ENCODE peak calls at places on chromosomes 7 and 10, in eight cellular contexts. O, B, Z, P, N, K, X and I are unnamed samples. For H3K4me1 and H3K27me3, the result is how much of the 10 kb centered on the place peaks cover.

GRCh38 chr10:20993387-20994170 is 96.5 kb upstream of the NEBL start:
- DNase-seq in P (no peak), O (no peak), B (peak), K (no peak), Z (peak), X (no peak), N (no peak), I (no peak)

GRCh38 chr7:27082171-27082570 is 13.6 kb downstream of the HOXA1 start:
- DNase-seq in B (peak), Z (no peak), X (no peak), O (no peak), N (no peak), K (no peak), P (no peak), I (no peak)

GRCh38 chr10:114320249-114321116 is 81.4 kb downstream of the VWA2 start:
- DNase-seq in X (no peak), P (no peak), K (peak), O (no peak), B (peak), N (no peak), Z (peak), I (no peak)

GRCh38 chr10:71729023-71729649 is 9.6 kb upstream of the C10orf105 start:
- DNase-seq in B (peak), O (no peak), Z (no peak), N (no peak), P (peak), X (no peak), K (peak), I (no peak)

GRCh38 chr7:18352339-18353255 is 143.0 kb upstream of the HDAC9 start:
- DNase-seq in B (peak), N (no peak), X (no peak), O (no peak), Z (peak), K (peak), P (peak), I (peak)

GRCh38 chr10:77542860-77543259 is 94.7 kb downstream of the KCNMA1 start:
- DNase-seq in K (no peak), N (no peak), Z (no peak), P (no peak), O (no peak), B (no peak), X (no peak), I (no peak)

GRCh38 chr10:11798862-11799735 is 24.1 kb upstream of the PROSER2 start:
- DNase-seq in N (peak), O (no peak), X (no peak), P (no peak), K (no peak), Z (no peak), B (no peak), I (no peak)

GRCh38 chr7:80662252-80662651 is 23.8 kb downstream of the CD36 start:
- DNase-seq in K (no peak), N (no peak), B (no peak), O (no peak), P (no peak), Z (no peak), X (no peak), I (no peak)

GRCh38 chr7:101586078-101586941 is 42.8 kb downstream of the MYL10 start:
- DNase-seq in K (no peak), X (no peak), O (no peak), P (peak), B (no peak), N (no peak), Z (no peak), I (no peak)

GRCh38 chr10:20147679-20148078 is 331.4 kb downstream of the PLXDC2 start:
- DNase-seq in N (no peak), X (no peak), K (no peak), Z (no peak), B (peak), P (no peak), O (no peak), I (no peak)

GRCh38 chr7:132836746-132837145 is 245.1 kb downstream of the CHCHD3 start:
- DNase-seq in O (no peak), Z (peak), B (peak), P (no peak), K (no peak), X (no peak), N (no peak), I (no peak)

GRCh38 chr7:116952640-116953371 is 495 bp upstream of the ST7 start:
- DNase-seq in K (peak), P (peak), X (peak), B (peak), N (peak), O (no peak), Z (peak), I (peak)

GRCh38 chr10:75283150-75284096 is 47.7 kb upstream of the COMTD1 start:
- DNase-seq in Z (peak), X (no peak), B (peak), K (no peak), N (no peak), O (no peak), P (peak), I (no peak)

GRCh38 chr10:119269737-119270136 is 62.4 kb downstream of the GRK5 start:
- DNase-seq in K (peak), X (no peak), N (peak), O (no peak), P (no peak), Z (no peak), B (no peak), I (no peak)

GRCh38 chr7:94424336-94424735 is 29.6 kb downstream of the COL1A2 start:
- DNase-seq in X (no peak), Z (no peak), K (no peak), B (no peak), O (no peak), P (no peak), N (no peak), I (peak)

GRCh38 chr10:100370976-100371706 is 24.1 kb downstream of the SCD start:
- DNase-seq in B (peak), K (peak), X (peak), N (peak), P (peak), Z (peak), O (peak), I (no peak)

GRCh38 chr10:99593312-99593711 is 26.9 kb downstream of the SLC25A28 start:
- DNase-seq in B (no peak), O (no peak), X (no peak), P (peak), N (no peak), Z (no peak), K (no peak), I (peak)

DNA sequence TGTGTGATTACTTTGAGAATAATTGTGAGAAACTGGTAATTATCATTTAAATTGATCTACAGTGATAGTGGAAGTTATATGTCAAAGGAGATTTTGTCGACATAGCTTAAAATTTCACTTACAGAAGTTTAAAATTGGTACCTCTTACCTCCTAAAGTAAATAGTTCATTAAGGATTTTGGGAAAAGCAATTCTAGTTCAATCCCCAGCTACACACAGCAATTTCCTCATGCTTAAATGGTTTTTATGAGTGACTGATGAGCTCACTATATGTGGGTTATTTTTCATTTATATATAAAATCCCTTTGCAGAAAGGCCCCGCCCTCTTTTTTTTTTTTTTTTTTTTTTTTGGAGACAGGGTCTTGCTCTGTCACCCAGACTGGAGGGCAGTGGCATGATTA is 12.7 kb downstream of the KMT2E start:
- DNase-seq in P (no peak), X (no peak), N (no peak), K (no peak), B (no peak), O (no peak), Z (no peak), I (no peak)
- H3K4me1 ChIP-seq in P (under half), X (half or more), N (under half), K (under half), B (under half), O (under half), Z (under half), I (under half)

DNA sequence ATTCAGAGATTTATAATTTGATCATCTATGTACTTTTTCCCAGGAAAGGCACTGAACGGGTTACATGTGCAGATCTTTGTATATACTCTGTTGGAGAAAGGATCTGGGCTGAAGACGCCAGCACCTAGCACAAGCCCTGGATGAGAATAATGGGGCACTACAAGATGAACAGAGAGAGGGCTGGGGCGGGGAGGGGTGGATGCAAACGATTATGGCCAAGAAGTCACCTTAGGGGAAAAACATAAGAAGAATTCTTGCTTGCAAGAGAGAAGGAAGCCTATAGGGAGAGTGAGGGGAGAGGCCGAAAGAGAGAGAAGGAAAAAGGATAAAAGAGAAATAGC is 2.9 kb upstream of the ANTXRL start:
- DNase-seq in O (no peak), Z (no peak), P (peak), X (no peak), B (no peak), K (no peak), N (no peak), I (no peak)
- H3K4me3 ChIP-seq in O (peak), Z (peak), P (no peak), X (peak), B (peak), K (no peak), N (no peak), I (peak)

GRCh38 chr7:15345216-15345615 is 216.6 kb downstream of the AGMO start:
- DNase-seq in K (no peak), O (no peak), N (no peak), P (no peak), X (no peak), B (no peak), Z (no peak), I (no peak)
- H3K27me3 ChIP-seq in K (under half), O (under half), N (under half), P (under half), X (under half), B (under half), Z (under half), I (under half)

GRCh38 chr10:126905776-126906703 is 812 bp downstream of the DOCK1 start:
- DNase-seq in O (no peak), X (no peak), P (peak), Z (peak), K (no peak), N (peak), B (no peak), I (peak)

GRCh38 chr10:126902157-126902556 is 3.1 kb upstream of the DOCK1 start:
- DNase-seq in P (no peak), X (no peak), K (no peak), Z (peak), O (no peak), B (peak), N (peak), I (peak)

GRCh38 chr10:126904807-126905686 is at the start of gene DOCK1:
- DNase-seq in O (no peak), Z (peak), N (peak), X (peak), K (peak), P (peak), B (peak), I (peak)

GRCh38 chr10:126903646-126904360 is 1.4 kb upstream of the DOCK1 start:
- DNase-seq in X (no peak), N (peak), Z (peak), K (no peak), B (no peak), P (no peak), O (no peak), I (no peak)

GRCh38 chr10:126904493-126904806 is 778 bp upstream of the DOCK1 start:
- DNase-seq in Z (peak), P (no peak), K (no peak), N (no peak), X (no peak), O (no peak), B (no peak), I (no peak)
- H3K4me1 ChIP-seq in Z (under half), P (under half), K (under half), N (under half), X (under half), O (under half), B (under half), I (under half)

DNA sequence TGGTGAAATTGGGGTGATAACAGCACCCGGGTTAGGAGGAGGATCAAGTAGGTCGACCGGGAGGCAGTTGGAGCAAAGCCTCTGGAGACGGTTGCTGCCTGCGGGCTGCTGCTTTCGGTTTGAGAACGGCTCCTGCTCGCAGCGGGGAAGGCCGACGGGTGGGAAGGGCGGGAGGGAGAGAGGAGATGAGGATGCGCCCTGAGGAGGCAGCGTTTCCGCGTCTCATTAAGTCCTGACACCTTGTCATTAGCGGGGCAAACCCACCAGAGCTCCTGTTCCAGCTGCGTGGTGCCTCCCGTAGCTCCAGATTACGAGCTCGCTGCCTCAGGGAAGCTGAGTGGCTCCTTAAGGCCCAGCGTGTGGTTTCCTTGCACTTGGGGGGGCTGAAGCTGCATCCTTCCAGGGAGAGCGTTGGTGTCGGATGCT is 52.0 kb upstream of the CFAP46 start:
- DNase-seq in Z (no peak), P (no peak), B (no peak), N (no peak), K (no peak), X (peak), O (no peak), I (no peak)
- H3K4me3 ChIP-seq in Z (peak), P (peak), B (no peak), N (no peak), K (peak), X (peak), O (no peak), I (no peak)

DNA sequence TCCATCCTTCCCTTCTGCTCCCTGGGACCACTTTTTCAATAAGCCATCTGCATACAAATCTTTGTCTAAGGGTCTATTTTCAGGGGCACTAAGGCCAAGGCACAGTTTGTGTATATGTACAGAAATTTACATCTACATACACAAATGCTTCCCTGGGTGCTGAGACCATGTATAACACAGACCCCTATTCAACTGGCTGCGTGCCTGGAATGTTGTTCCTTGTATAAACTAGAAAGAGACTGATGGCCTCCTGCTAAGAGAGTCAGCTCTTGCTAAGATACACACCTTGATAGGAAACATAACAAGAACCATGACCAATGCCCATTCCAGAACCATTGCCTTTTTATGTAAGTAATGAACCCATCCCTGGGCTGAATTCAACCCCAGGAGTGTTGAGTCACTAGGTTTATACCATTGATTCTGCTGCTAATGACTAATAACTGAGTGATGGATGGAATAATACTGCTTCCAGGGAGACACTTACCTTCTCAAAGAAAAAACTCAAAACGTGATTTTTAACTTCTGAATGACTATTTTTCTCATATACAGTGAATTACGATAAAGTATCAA is 290.7 kb downstream of the FGFR2 start:
- DNase-seq in N (no peak), B (peak), X (no peak), O (no peak), K (no peak), P (no peak), Z (no peak), I (no peak)
- H3K27me3 ChIP-seq in N (under half), B (under half), X (under half), O (under half), K (under half), P (under half), Z (under half), I (under half)

GRCh38 chr10:1047937-1048336 is 982 bp downstream of the IDI1 start:
- DNase-seq in N (no peak), K (no peak), B (no peak), O (no peak), P (peak), Z (no peak), X (no peak), I (peak)
- H3K4me1 ChIP-seq in N (under half), K (under half), B (under half), O (under half), P (under half), Z (under half), X (half or more), I (under half)

GRCh38 chr7:158282461-158283001 is 305.1 kb downstream of the PTPRN2 start:
- DNase-seq in O (no peak), N (peak), B (no peak), X (no peak), Z (no peak), P (peak), K (no peak), I (no peak)
- H3K4me3 ChIP-seq in O (no peak), N (no peak), B (no peak), X (no peak), Z (no peak), P (no peak), K (no peak), I (no peak)